ENCODE peak calls at places on chromosomes 2 and 18, in seven cellular contexts. Z, L, N, R, O, G and F are unnamed samples.

GRCh38 chr2:66445076-66445724 is 10.3 kb downstream of the MEIS1 start:
- DNase-seq in L (no peak), Z (no peak), G (no peak), R (no peak), O (no peak), N (no peak), F (no peak)

GRCh38 chr18:48719988-48720654 is 181.3 kb downstream of the CTIF start:
- DNase-seq in G (no peak), R (no peak), Z (peak; percentile 35), N (no peak), O (no peak), L (no peak), F (no peak)

GRCh38 chr2:99695856-99696255 is 206.0 kb upstream of the REV1 start:
- DNase-seq in O (no peak), R (no peak), N (no peak), G (no peak), L (no peak), Z (no peak), F (no peak)

GRCh38 chr2:235314371-235314915 is 179.4 kb upstream of the AGAP1 start:
- DNase-seq in R (no peak), N (peak; percentile 57), Z (no peak), O (no peak), G (no peak), L (no peak), F (no peak)

GRCh38 chr2:146227395-146228393 is 1617.1 kb upstream of the ACVR2A start:
- DNase-seq in N (no peak), R (no peak), Z (no peak), L (no peak), G (no peak), O (no peak), F (no peak)

GRCh38 chr18:13134551-13135401 is 83.8 kb upstream of the LDLRAD4 start:
- DNase-seq in G (no peak), Z (no peak), N (no peak), R (no peak), O (no peak), L (no peak), F (no peak)

GRCh38 chr2:28356095-28356911 is 36.4 kb upstream of the FOSL2 start:
- DNase-seq in L (no peak), Z (peak; percentile 95), N (peak; percentile 85), R (no peak), G (peak; percentile 90), O (peak; percentile 26), F (no peak)

GRCh38 chr2:223779877-223780276 is 57.5 kb downstream of the AP1S3 start:
- DNase-seq in O (peak; percentile 11), Z (peak; percentile 57), G (peak; percentile 29), L (peak; percentile 41), N (no peak), R (peak; percentile 59), F (peak; percentile 61)

GRCh38 chr2:71534786-71535185 is 81.4 kb downstream of the DYSF start:
- DNase-seq in Z (no peak), G (no peak), L (no peak), O (no peak), N (no peak), R (no peak), F (no peak)

GRCh38 chr2:85246348-85246747 is 81.4 kb downstream of the TGOLN2 start:
- DNase-seq in O (no peak), R (no peak), L (no peak), Z (no peak), G (no peak), N (no peak), F (no peak)

GRCh38 chr2:19208479-19209204 is 149.8 kb downstream of the OSR1 start:
- DNase-seq in N (no peak), O (no peak), Z (no peak), L (no peak), G (no peak), R (no peak), F (no peak)

GRCh38 chr2:25362564-25363145 is 20.9 kb upstream of the DNMT3A start:
- DNase-seq in Z (no peak), G (peak; percentile 57), L (no peak), R (no peak), O (peak; percentile 57), N (no peak), F (no peak)

GRCh38 chr2:118580107-118580506 is 267.3 kb downstream of the EN1 start:
- DNase-seq in N (no peak), G (no peak), Z (no peak), R (no peak), O (no peak), L (no peak), F (no peak)

GRCh38 chr18:3441290-3441689 is 8.7 kb upstream of the TGIF1 start:
- DNase-seq in G (peak; percentile 25), R (no peak), O (no peak), Z (peak; percentile 9), L (no peak), N (no peak), F (no peak)

GRCh38 chr2:38485734-38486133 is 108.7 kb upstream of the ATL2 start:
- DNase-seq in R (no peak), Z (no peak), G (no peak), L (no peak), O (no peak), N (no peak), F (no peak)

GRCh38 chr2:18959952-18960717 is 370.8 kb upstream of the NT5C1B start:
- DNase-seq in O (no peak), N (no peak), Z (no peak), L (no peak), R (no peak), G (no peak), F (no peak)

GRCh38 chr18:55084546-55084945 is 125.3 kb upstream of the CCDC68 start:
- DNase-seq in Z (no peak), O (no peak), G (no peak), R (no peak), N (no peak), L (no peak), F (no peak)

GRCh38 chr2:228369400-228370031 is 188.0 kb upstream of the SPHKAP start:
- DNase-seq in N (no peak), O (no peak), G (no peak), R (no peak), L (no peak), Z (no peak), F (no peak)

GRCh38 chr2:121212661-121213325 is 72.2 kb downstream of the TFCP2L1 start:
- DNase-seq in R (no peak), G (peak; percentile 26), N (no peak), Z (no peak), O (no peak), L (no peak), F (no peak)

GRCh38 chr2:241208058-241208457 is 19.6 kb downstream of the ANO7 start:
- DNase-seq in R (no peak), Z (no peak), G (no peak), N (no peak), O (no peak), L (no peak), F (no peak)

GRCh38 chr2:241211276-241211675 is 22.8 kb downstream of the ANO7 start:
- DNase-seq in L (no peak), R (peak; percentile 59), N (no peak), O (no peak), Z (no peak), G (no peak), F (no peak)

GRCh38 chr2:241207151-241207550 is 18.7 kb downstream of the ANO7 start:
- DNase-seq in G (no peak), R (no peak), L (no peak), Z (no peak), N (no peak), O (no peak), F (no peak)

GRCh38 chr2:241207641-241208040 is 19.2 kb downstream of the ANO7 start:
- DNase-seq in G (no peak), L (no peak), Z (no peak), O (no peak), R (no peak), N (no peak), F (no peak)

DNA sequence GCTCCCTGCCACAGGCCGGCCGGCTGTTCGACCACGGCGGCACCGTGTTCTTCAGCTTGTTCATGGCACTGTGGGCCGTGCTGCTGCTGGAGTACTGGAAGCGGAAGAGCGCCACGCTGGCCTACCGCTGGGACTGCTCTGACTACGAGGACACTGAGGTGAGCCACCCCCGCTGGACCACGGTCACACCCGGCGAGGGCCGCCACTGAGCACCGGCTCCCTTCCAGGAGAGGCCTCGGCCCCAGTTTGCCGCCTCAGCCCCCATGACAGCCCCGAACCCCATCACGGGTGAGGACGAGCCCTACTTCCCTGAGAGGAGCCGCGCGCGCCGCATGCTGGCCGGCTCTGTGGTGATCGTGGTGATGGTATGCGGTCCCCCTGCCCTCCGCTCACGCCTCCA is 20.8 kb downstream of the ANO7 start:
- DNase-seq in G (no peak), N (no peak), Z (no peak), L (no peak), R (no peak), O (no peak), F (no peak)
- H3K4me3 ChIP-seq in G (no peak overlapping the region), N (no peak overlapping the region), Z (no peak overlapping the region), L (no peak overlapping the region), R (no peak overlapping the region), O (no peak overlapping the region), F (no peak overlapping the region)

GRCh38 chr2:130353291-130354134 is 2.3 kb upstream of the PTPN18 start:
- DNase-seq in O (no peak), Z (no peak), N (no peak), R (no peak), L (no peak), G (no peak), F (no peak)
- H3K4me3 ChIP-seq in O (no peak overlapping the region), Z (no peak overlapping the region), N (no peak overlapping the region), R (no peak overlapping the region), L (no peak overlapping the region), G (no peak overlapping the region), F (no peak overlapping the region)

GRCh38 chr18:5518899-5519371 is 24.9 kb downstream of the EPB41L3 start:
- DNase-seq in G (no peak), O (no peak), N (no peak), L (no peak), R (no peak), Z (no peak), F (no peak)

GRCh38 chr18:5513947-5514346 is 29.9 kb downstream of the EPB41L3 start:
- DNase-seq in Z (no peak), L (no peak), R (no peak), N (no peak), G (no peak), O (no peak), F (no peak)

GRCh38 chr18:5512191-5512590 is 31.6 kb downstream of the EPB41L3 start:
- DNase-seq in L (no peak), O (no peak), Z (no peak), G (no peak), R (no peak), N (no peak), F (no peak)

GRCh38 chr18:5518179-5518770 is 25.5 kb downstream of the EPB41L3 start:
- DNase-seq in R (no peak), Z (no peak), G (no peak), O (no peak), N (no peak), L (no peak), F (no peak)

GRCh38 chr18:5515007-5515744 is 28.6 kb downstream of the EPB41L3 start:
- DNase-seq in Z (no peak), N (no peak), L (no peak), G (no peak), O (no peak), R (no peak), F (no peak)
- H3K4me3 ChIP-seq in Z (no peak overlapping the region), N (no peak overlapping the region), L (no peak overlapping the region), G (no peak overlapping the region), O (no peak overlapping the region), R (no peak overlapping the region), F (no peak overlapping the region)

DNA sequence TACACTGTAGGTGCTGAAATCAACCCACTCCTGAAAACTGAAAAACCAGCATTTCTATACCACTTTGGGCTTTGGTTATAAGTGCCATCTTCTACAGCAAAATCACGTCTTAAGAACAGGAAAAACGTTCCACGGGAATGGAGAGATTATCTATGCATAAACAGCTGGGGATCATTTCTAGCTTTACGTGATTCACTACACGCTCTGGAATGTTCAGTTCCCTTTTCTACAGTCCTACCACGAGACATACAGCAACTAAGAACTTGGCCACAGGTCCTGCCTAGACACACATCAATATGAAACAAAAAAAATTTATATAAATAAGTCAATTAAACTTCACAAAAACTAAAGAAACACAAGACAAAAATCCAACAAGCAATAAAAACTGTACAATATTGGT is 3.6 kb downstream of the CXCR4 start:
- DNase-seq in G (no peak), O (no peak), R (no peak), N (no peak), L (no peak), Z (no peak), F (no peak)
- H3K4me3 ChIP-seq in G (no peak overlapping the region), O (no peak overlapping the region), R (no peak overlapping the region), N (no peak overlapping the region), L (no peak overlapping the region), Z (no peak overlapping the region), F (no peak overlapping the region)